ENCODE peak calls at places on chromosomes 11 and 22, in ten cellular contexts. G is fibroblast of lung, S is spleen, N is tibial artery, B is IMR-90, E is A673, O is WTC11, V is tibial nerve, A is adrenal gland, U is fibroblast of pulmonary artery. J is an unnamed sample.

GRCh38 chr22:20177217-20177911 is 26.5 kb upstream of the CCDC188 start:
- DNase-seq in S (no peak), O (no peak), V (no peak), N (no peak), U (no peak), A (no peak), G (no peak), E (no peak), B (no peak), J (no peak)

GRCh38 chr22:48827228-48827810 is 1000.4 kb downstream of the BRD1 start:
- DNase-seq in V (no peak), A (no peak), B (no peak), N (peak; percentile 12), S (no peak), O (no peak), U (no peak), E (peak; percentile 29), G (no peak), J (no peak)

GRCh38 chr22:20843501-20843900 is 15.1 kb downstream of the PI4KA start:
- DNase-seq in S (no peak), E (no peak), V (no peak), G (no peak), N (no peak), B (no peak), A (no peak), O (no peak), U (no peak), J (no peak)

GRCh38 chr22:37282385-37282677 is at the start of gene CYTH4:
- DNase-seq in B (no peak), A (peak; percentile 68), U (no peak), S (peak; percentile 98), E (no peak), V (no peak), O (no peak), N (peak; percentile 77), G (no peak), J (no peak)

GRCh38 chr11:2312232-2313042 is 10.6 kb downstream of the TSPAN32 start:
- DNase-seq in B (peak; percentile 49), A (no peak), N (peak; percentile 77), V (no peak), O (no peak), G (peak; percentile 71), E (no peak), S (peak; percentile 61), U (peak; percentile 35), J (no peak)

GRCh38 chr11:35267504-35267903 is 128.5 kb downstream of the CD44 start:
- DNase-seq in O (no peak), G (peak; percentile 82), N (no peak), A (no peak), E (no peak), B (peak; percentile 91), S (no peak), U (peak; percentile 49), V (no peak), J (no peak)

GRCh38 chr22:17369553-17370035 is 334 bp downstream of the CECR2 start:
- DNase-seq in A (no peak), E (no peak), G (peak; percentile 48), B (no peak), V (no peak), O (peak; percentile 60), S (peak; percentile 82), U (peak; percentile 43), N (no peak), J (no peak)

GRCh38 chr11:8634498-8634897 is 40.5 kb upstream of the STK33 start:
- DNase-seq in G (no peak), O (no peak), B (no peak), A (no peak), N (no peak), S (no peak), V (no peak), E (no peak), U (no peak), J (no peak)

GRCh38 chr11:45253640-45254039 is 32.5 kb downstream of the SYT13 start:
- DNase-seq in A (no peak), E (no peak), G (no peak), N (no peak), S (no peak), B (no peak), U (no peak), V (no peak), O (no peak), J (no peak)
- TF ChIP-seq CTCF in A (no peak), E (no peak), G (no peak), N (no peak), S (no peak), B (no peak), U (no peak), V (no peak), O (no peak), J (no peak)

DNA sequence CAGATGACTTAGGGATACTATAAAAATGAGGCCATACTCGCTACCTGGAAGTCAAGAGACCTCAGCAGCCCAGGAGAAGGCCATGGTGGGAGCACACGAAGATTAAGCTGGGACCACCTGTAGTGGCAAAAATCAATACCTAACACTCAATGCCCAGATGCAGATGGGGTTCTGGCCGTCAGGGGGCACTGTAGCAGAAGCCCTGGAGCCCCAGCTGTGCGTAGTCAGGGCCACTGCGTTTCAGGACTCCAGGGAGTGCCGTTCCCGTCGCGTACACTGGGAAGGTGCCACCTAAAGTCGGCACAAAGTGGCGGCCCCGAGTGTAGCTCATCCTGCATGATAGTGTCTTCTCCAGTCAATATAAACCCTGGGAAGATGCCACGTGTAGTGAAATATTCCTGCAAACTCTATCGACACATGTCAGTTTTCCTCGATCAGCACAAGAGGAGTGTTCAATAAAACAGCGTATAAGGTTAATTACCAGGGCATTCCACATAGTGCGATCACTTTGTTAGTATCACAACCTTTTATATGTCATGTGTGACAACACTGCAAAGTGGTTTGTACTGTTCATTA is 123.7 kb upstream of the NTM start:
- DNase-seq in G (no peak), U (no peak), N (no peak), S (no peak), A (no peak), E (peak; percentile 55), V (no peak), O (peak; percentile 82), B (no peak), J (no peak)
- TF ChIP-seq CTCF in G (peak; percentile 33), U (peak; percentile 11), N (no peak), S (no peak), A (no peak), E (peak; percentile 65), V (no peak), O (peak; percentile 73), B (peak; percentile 29), J (peak; percentile 13)

GRCh38 chr11:119643878-119644225 is 85.1 kb downstream of the NECTIN1 start:
- DNase-seq in G (no peak), B (no peak), A (no peak), E (no peak), V (no peak), S (no peak), N (no peak), O (no peak), U (no peak), J (no peak)
- TF ChIP-seq CTCF in G (no peak), B (no peak), A (no peak), E (no peak), V (no peak), S (no peak), N (no peak), O (no peak), U (no peak), J (no peak)

GRCh38 chr11:126152152-126152551 is 59.3 kb downstream of the RPUSD4 start:
- DNase-seq in G (no peak), B (no peak), E (no peak), A (no peak), V (no peak), U (no peak), O (no peak), S (no peak), N (no peak), J (no peak)

GRCh38 chr11:126153999-126154398 is 57.5 kb downstream of the RPUSD4 start:
- DNase-seq in B (peak; percentile 92), E (peak; percentile 64), V (no peak), O (no peak), S (peak; percentile 23), A (no peak), G (peak; percentile 97), U (peak; percentile 26), N (no peak), J (no peak)

GRCh38 chr11:126152586-126152985 is 58.9 kb downstream of the RPUSD4 start:
- DNase-seq in O (no peak), B (no peak), A (no peak), U (no peak), E (no peak), S (no peak), N (no peak), V (no peak), G (no peak), J (no peak)

GRCh38 chr11:126155402-126156187 is 55.9 kb downstream of the RPUSD4 start:
- DNase-seq in S (peak; percentile 64), A (no peak), U (no peak), E (no peak), G (no peak), N (no peak), V (no peak), B (no peak), O (no peak), J (no peak)

DNA sequence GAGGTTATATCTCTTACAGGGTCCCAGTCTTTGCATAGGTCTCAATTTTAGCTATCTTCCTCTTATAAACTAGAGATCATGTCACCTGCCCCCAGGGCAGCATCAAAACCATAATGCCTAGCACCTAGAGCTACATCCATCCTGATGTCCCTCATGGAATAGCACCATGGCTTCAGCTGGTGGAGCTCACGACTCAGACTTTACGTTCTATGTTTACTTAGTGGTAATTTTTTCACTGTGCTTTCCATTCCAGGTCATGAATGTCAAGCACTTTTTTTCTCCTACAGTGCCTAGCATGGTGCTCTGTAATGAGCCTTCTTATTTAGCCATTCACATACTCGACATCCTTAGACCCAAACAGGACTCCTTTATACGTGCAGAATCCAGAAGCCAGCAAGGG is 58.4 kb downstream of the RPUSD4 start:
- DNase-seq in U (no peak), N (no peak), V (no peak), B (no peak), E (no peak), A (no peak), S (no peak), O (no peak), G (no peak), J (no peak)
- TF ChIP-seq CTCF in U (no peak), N (no peak), V (no peak), B (no peak), E (no peak), A (no peak), S (no peak), O (no peak), G (no peak), J (no peak)

GRCh38 chr11:64250875-64251721 is at the start of gene PLCB3:
- DNase-seq in N (no peak), G (peak; percentile 38), O (peak; percentile 78), A (no peak), E (peak; percentile 74), V (no peak), S (peak; percentile 92), U (no peak), B (no peak), J (no peak)
- TF ChIP-seq CTCF in N (peak; percentile 75), G (peak; percentile 31), O (peak; percentile 71), A (peak; percentile 82), E (peak; percentile 78), V (peak; percentile 96), S (peak; percentile 81), U (peak; percentile 29), B (peak; percentile 72), J (peak; percentile 82)

GRCh38 chr11:69000831-69001245 is 12.2 kb downstream of the MRGPRF start:
- DNase-seq in G (peak; percentile 90), B (peak; percentile 87), N (peak; percentile 91), O (peak; percentile 2), A (peak; percentile 79), V (peak; percentile 58), E (peak; percentile 72), S (peak; percentile 36), U (peak; percentile 85), J (no peak)
- TF ChIP-seq CTCF in G (peak; percentile 67), B (peak; percentile 66), N (peak; percentile 72), O (no peak), A (peak; percentile 62), V (peak; percentile 80), E (peak; percentile 50), S (no peak), U (peak; percentile 74), J (peak; percentile 69)

J was measured in osteocyte.